ENCODE peak calls at places on chromosomes 4 and X, in seven cellular contexts. P is breast epithelium, S is Kasumi-1, G is aorta, Z is GM06990, V is Caco-2, W is AG10803. H is an unnamed sample.

GRCh38 chrX:150465326-150465725 is 102.2 kb downstream of the MAMLD1 start:
- DNase-seq in P (no peak), S (no peak), G (no peak), Z (no peak), V (no peak), W (no peak), H (no peak)

GRCh38 chr4:162497564-162498167 is 333.9 kb upstream of the FSTL5 start:
- DNase-seq in P (no peak), S (peak), G (no peak), Z (no peak), V (no peak), W (peak), H (no peak)

GRCh38 chr4:56786955-56787354 is 34.5 kb downstream of the SPINK2 start:
- DNase-seq in P (no peak), S (no peak), G (no peak), Z (no peak), V (peak), W (peak), H (no peak)

GRCh38 chrX:308821-309520 is 9.6 kb downstream of the GTPBP6 start:
- DNase-seq in P (no peak), S (no peak), G (peak), Z (no peak), V (no peak), W (no peak), H (no peak)

GRCh38 chr4:184824776-184825393 is 883 bp downstream of the ACSL1 start:
- DNase-seq in P (no peak), S (peak), G (no peak), Z (peak), V (no peak), W (no peak), H (no peak)

GRCh38 chrX:16418650-16419049 is 231.3 kb upstream of the S100G start:
- DNase-seq in P (no peak), S (no peak), G (no peak), Z (no peak), V (no peak), W (no peak), H (no peak)

GRCh38 chrX:135346975-135347374 is 37.7 kb downstream of the ETDC start:
- DNase-seq in P (no peak), S (no peak), G (no peak), Z (no peak), V (no peak), W (no peak), H (no peak)

GRCh38 chr4:72366601-72367000 is 202.4 kb downstream of the ADAMTS3 start:
- DNase-seq in P (no peak), S (no peak), G (no peak), Z (no peak), V (no peak), W (peak), H (no peak)

GRCh38 chr4:11894976-11895375 is 466.3 kb upstream of the HS3ST1 start:
- DNase-seq in P (no peak), S (no peak), G (no peak), Z (no peak), V (no peak), W (no peak), H (no peak)

GRCh38 chrX:66014560-66014959 is 25.3 kb downstream of the VSIG4 start:
- DNase-seq in P (no peak), S (peak), G (no peak), Z (no peak), V (no peak), W (no peak), H (no peak)

GRCh38 chr4:7949759-7950158 is 10.1 kb upstream of the AFAP1 start:
- DNase-seq in P (no peak), S (no peak), G (no peak), Z (no peak), V (no peak), W (no peak), H (no peak)

GRCh38 chr4:498328-498919 is 532 bp downstream of the ZNF721 start:
- DNase-seq in P (no peak), S (no peak), G (no peak), Z (no peak), V (no peak), W (no peak), H (peak)

GRCh38 chrX:107724653-107725052 is 50.9 kb downstream of the TSC22D3 start:
- DNase-seq in P (no peak), S (no peak), G (no peak), Z (no peak), V (no peak), W (no peak), H (no peak)

GRCh38 chr4:99221980-99222379 is 2.9 kb upstream of the ADH6 start:
- DNase-seq in P (no peak), S (no peak), G (no peak), Z (no peak), V (no peak), W (peak), H (no peak)

GRCh38 chr4:110042540-110043517 is 130.1 kb downstream of the EGF start:
- DNase-seq in P (no peak), S (no peak), G (no peak), Z (no peak), V (no peak), W (peak), H (no peak)

GRCh38 chr4:67909910-67910905 is 26.4 kb upstream of the TMPRSS11D start:
- DNase-seq in P (no peak), S (peak), G (no peak), Z (no peak), V (no peak), W (peak), H (peak)

GRCh38 chr4:53089940-53090729 is 228.0 kb downstream of the RASL11B start:
- DNase-seq in P (no peak), S (no peak), G (no peak), Z (no peak), V (no peak), W (peak), H (peak)

GRCh38 chrX:41686788-41687187 is 2.0 kb upstream of the GPR34 start:
- DNase-seq in P (no peak), S (peak), G (no peak), Z (peak), V (no peak), W (no peak), H (no peak)

H was measured in trophoblast cell.